ENCODE peak calls at places on chromosome 3, in seven cellular contexts. Y is aorta; U is iPS DF 6.9; O is CD8-positive, alpha-beta T cell; V is keratinocyte; X is foreskin keratinocyte; W is AG04450. Q is an unnamed sample.

GRCh38 chr3:124792341-124793034 is 62.2 kb downstream of the UMPS start:
- DNase-seq in X (no peak), O (no peak), U (no peak), Y (peak; percentile 15), V (no peak), W (no peak), Q (no peak)

GRCh38 chr3:10645800-10646199 is 140.4 kb upstream of the ATP2B2 start:
- DNase-seq in U (no peak), W (no peak), V (no peak), O (no peak), Y (no peak), X (no peak), Q (no peak)

GRCh38 chr3:140942221-140943104 is 827 bp downstream of the SLC25A36 start:
- DNase-seq in X (no peak), V (no peak), W (no peak), O (no peak), U (peak; percentile 11), Y (peak; percentile 89), Q (no peak)

GRCh38 chr3:95731753-95732152 is 1082.6 kb upstream of the EPHA6 start:
- DNase-seq in Y (no peak), V (no peak), U (no peak), X (peak; percentile 4), O (no peak), W (no peak), Q (no peak)

GRCh38 chr3:179149239-179149887 is 1.2 kb downstream of the PIK3CA start:
- DNase-seq in U (no peak), Y (no peak), X (no peak), O (peak; percentile 55), W (no peak), V (no peak), Q (no peak)

GRCh38 chr3:78337801-78338211 is 1297.9 kb downstream of the ROBO2 start:
- DNase-seq in U (no peak), X (no peak), O (no peak), W (no peak), V (no peak), Y (no peak), Q (no peak)

GRCh38 chr3:16338999-16339398 is 74.0 kb downstream of the OXNAD1 start:
- DNase-seq in O (no peak), Y (no peak), V (no peak), W (peak; percentile 90), X (peak; percentile 71), U (no peak), Q (no peak)

GRCh38 chr3:179651687-179652466 is 963 bp upstream of the USP13 start:
- DNase-seq in V (no peak), O (no peak), X (no peak), Y (no peak), U (no peak), W (no peak), Q (no peak)

GRCh38 chr3:49668861-49669260 is 5.3 kb upstream of the APEH start:
- DNase-seq in X (no peak), W (no peak), U (no peak), V (no peak), O (no peak), Y (no peak), Q (no peak)

GRCh38 chr3:31219131-31219843 is 313.4 kb upstream of the STT3B start:
- DNase-seq in Y (no peak), W (no peak), U (no peak), O (no peak), V (no peak), X (no peak), Q (no peak)

GRCh38 chr3:65919841-65920240 is 118.9 kb downstream of the MAGI1 start:
- DNase-seq in W (peak; percentile 16), U (no peak), Y (no peak), V (no peak), X (no peak), O (no peak), Q (no peak)

GRCh38 chr3:44862221-44862637 is 517 bp downstream of the TMEM42 start:
- DNase-seq in X (peak; percentile 32), Y (no peak), U (no peak), O (peak; percentile 34), V (no peak), W (no peak), Q (peak; percentile 57)

GRCh38 chr3:142779591-142779990 is 55.8 kb downstream of the TRPC1 start:
- DNase-seq in X (no peak), W (no peak), U (no peak), Y (no peak), V (no peak), O (no peak), Q (no peak)

GRCh38 chr3:112990672-112991602 is at the start of gene GTPBP8:
- DNase-seq in V (no peak), Y (peak; percentile 97), O (peak; percentile 83), U (peak; percentile 75), X (peak; percentile 75), W (peak; percentile 59), Q (peak; percentile 91)

GRCh38 chr3:37856381-37856780 is 5.3 kb upstream of the CTDSPL start:
- DNase-seq in V (no peak), U (no peak), Y (no peak), O (no peak), W (no peak), X (no peak), Q (no peak)

GRCh38 chr3:87270908-87271727 is 5.3 kb downstream of the POU1F1 start:
- DNase-seq in X (no peak), Y (no peak), V (no peak), U (no peak), O (no peak), W (no peak), Q (no peak)

GRCh38 chr3:30664884-30665283 is 58.5 kb downstream of the TGFBR2 start:
- DNase-seq in X (no peak), O (peak; percentile 45), W (no peak), Y (no peak), V (no peak), U (no peak), Q (no peak)

GRCh38 chr3:31102196-31102879 is 207.9 kb upstream of the GADL1 start:
- DNase-seq in U (no peak), X (no peak), V (no peak), O (no peak), Y (no peak), W (no peak), Q (no peak)

GRCh38 chr3:177358085-177358967 is 161.0 kb upstream of the TBL1XR1 start:
- DNase-seq in O (peak; percentile 66), V (no peak), U (no peak), X (peak; percentile 59), Y (peak; percentile 80), W (no peak), Q (no peak)

GRCh38 chr3:17749705-17750293 is 7.4 kb upstream of the TBC1D5 start:
- DNase-seq in X (no peak), V (no peak), O (no peak), Y (no peak), W (no peak), U (no peak), Q (no peak)

GRCh38 chr3:97106652-97106989 is 292.2 kb downstream of the EPHA6 start:
- DNase-seq in W (no peak), Y (no peak), X (no peak), V (no peak), O (no peak), U (no peak), Q (no peak)

GRCh38 chr3:182212479-182213076 is 500.9 kb downstream of the SOX2 start:
- DNase-seq in X (peak; percentile 99), Y (no peak), O (no peak), V (peak; percentile 99), U (peak; percentile 27), W (no peak), Q (peak; percentile 22)

GRCh38 chr3:185851046-185851445 is 26.2 kb upstream of the IGF2BP2 start:
- DNase-seq in O (no peak), Y (no peak), U (no peak), V (no peak), X (no peak), W (no peak), Q (no peak)

GRCh38 chr3:98856724-98857123 is 44.8 kb downstream of the DCBLD2 start:
- DNase-seq in O (no peak), V (no peak), W (no peak), U (no peak), X (no peak), Y (no peak), Q (no peak)

GRCh38 chr3:195578565-195578964 is 5.2 kb downstream of the APOD start:
- DNase-seq in Y (no peak), U (no peak), W (no peak), X (no peak), V (no peak), O (no peak), Q (no peak)
- H3K27ac ChIP-seq in Y (no peak overlapping the region), U (no peak overlapping the region), W (no peak overlapping the region), X (no peak overlapping the region), V (no peak overlapping the region), O (no peak overlapping the region), Q (peak overlapping the region; percentile 18)

DNA sequence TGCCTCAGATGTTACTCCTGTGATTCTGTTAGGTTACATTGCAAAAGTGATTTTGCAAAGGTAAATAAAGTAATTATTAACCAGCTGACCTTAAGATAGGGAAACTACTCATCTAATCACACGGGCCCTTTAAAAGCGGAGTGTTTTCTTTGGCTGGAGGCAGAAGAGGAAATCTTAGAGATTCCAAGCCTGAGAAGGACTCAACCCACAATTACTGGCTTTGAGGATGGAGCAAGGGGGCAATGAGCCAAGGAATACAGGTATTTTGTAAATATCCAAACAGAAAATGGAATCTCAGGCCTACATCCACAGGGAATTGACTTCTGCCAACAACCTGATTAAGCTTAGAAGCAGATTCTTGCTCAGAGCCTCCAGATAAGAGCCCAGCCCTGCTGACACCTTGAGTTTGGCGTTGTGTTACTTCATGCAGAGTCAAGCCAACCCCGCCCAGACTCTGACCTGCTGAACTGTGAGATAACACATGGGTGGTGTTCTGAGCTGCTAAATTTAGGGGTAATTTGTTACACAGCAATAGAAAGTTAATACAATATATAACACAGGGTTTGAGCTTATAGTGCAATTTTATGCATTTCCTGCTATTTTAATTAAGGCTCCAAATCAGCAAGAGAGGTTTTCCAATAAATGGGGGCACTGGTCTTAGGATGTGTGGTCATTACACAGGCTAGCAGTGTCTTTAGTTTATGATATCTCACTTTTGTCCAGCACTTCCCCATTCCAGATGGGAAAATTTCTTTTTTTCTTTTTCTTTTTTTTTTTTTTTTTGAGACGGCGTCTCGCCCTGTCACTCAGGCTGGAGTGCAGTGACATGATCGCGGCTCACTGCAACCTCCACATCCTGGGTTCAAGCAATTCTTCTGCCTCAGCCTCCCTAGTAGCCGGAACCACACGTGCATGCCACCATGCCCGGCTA is 19.5 kb downstream of the NFKBIZ start:
- DNase-seq in V (no peak), X (no peak), O (no peak), W (no peak), U (no peak), Y (no peak), Q (no peak)
- H3K27ac ChIP-seq in V (no peak overlapping the region), X (no peak overlapping the region), O (no peak overlapping the region), W (no peak overlapping the region), U (no peak overlapping the region), Y (no peak overlapping the region), Q (no peak overlapping the region)

DNA sequence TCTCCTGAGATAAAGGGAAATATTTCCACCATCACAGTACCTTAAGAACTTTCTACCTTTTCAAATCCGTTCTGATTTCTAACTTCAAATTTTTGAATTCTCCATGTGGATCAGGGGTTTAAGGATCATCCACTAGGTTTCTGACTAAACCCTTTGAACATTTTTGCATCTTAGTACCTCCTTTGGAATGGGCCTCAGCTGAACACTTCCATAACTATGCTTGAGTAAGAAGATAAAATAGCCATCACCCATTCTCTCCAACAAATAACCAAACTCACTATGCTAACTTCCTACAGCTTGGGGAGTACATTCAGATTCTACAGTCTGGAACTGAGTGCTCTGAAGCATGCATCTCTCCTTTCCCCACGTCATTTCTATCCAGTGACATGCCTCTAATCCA is 1.3 kb upstream of the NPHP3 start:
- DNase-seq in W (no peak), Y (no peak), V (no peak), X (no peak), U (no peak), O (no peak), Q (no peak)
- H3K27ac ChIP-seq in W (peak overlapping the region; percentile 79), Y (peak overlapping the region; percentile 16), V (peak overlapping the region; percentile 44), X (no peak overlapping the region), U (no peak overlapping the region), O (no peak overlapping the region), Q (no peak overlapping the region)

GRCh38 chr3:74711913-74712512 is 97.6 kb upstream of the CNTN3 start:
- DNase-seq in Y (no peak), X (no peak), V (no peak), U (no peak), W (no peak), O (no peak), Q (no peak)
- H3K27ac ChIP-seq in Y (no peak overlapping the region), X (no peak overlapping the region), V (no peak overlapping the region), U (no peak overlapping the region), W (no peak overlapping the region), O (no peak overlapping the region), Q (no peak overlapping the region)

Q was measured in caudate nucleus.